ENCODE peak calls at places on chromosomes 2 and 18, in four cellular contexts. One of them, this sample, is unnamed.
A peak's percentile ranks its signal among the peaks of the same experiment; 100 is the strongest.

GRCh38 chr2:70121627-70122372 is 34.5 kb downstream of the PCBP1 start:
- DNase-seq in sigmoid colon: no peak
- DNase-seq in tibial nerve: no peak
- DNase-seq in stomach: no peak
- DNase-seq in this sample: no peak

GRCh38 chr2:239198221-239198620 is 202.6 kb downstream of the HDAC4 start:
- DNase-seq in stomach: no peak
- DNase-seq in tibial nerve: no peak
- DNase-seq in sigmoid colon: peak; percentile 64
- DNase-seq in this sample: no peak

GRCh38 chr2:158024288-158024898 is 77.3 kb upstream of the UPP2 start:
- DNase-seq in sigmoid colon: no peak
- DNase-seq in tibial nerve: peak; percentile 44
- DNase-seq in stomach: peak; percentile 54
- DNase-seq in this sample: no peak

GRCh38 chr18:2513616-2514015 is 57.7 kb downstream of the METTL4 start:
- DNase-seq in sigmoid colon: no peak
- DNase-seq in stomach: no peak
- DNase-seq in tibial nerve: no peak
- DNase-seq in this sample: no peak

GRCh38 chr18:22605736-22606135 is 188.0 kb upstream of the CTAGE1 start:
- DNase-seq in sigmoid colon: no peak
- DNase-seq in tibial nerve: no peak
- DNase-seq in stomach: no peak
- DNase-seq in this sample: no peak

GRCh38 chr2:120896904-120897303 is 161.2 kb downstream of the GLI2 start:
- DNase-seq in stomach: no peak
- DNase-seq in sigmoid colon: peak; percentile 53
- DNase-seq in tibial nerve: no peak
- DNase-seq in this sample: no peak

GRCh38 chr2:239675856-239676715 is 275.3 kb upstream of the HDAC4 start:
- DNase-seq in sigmoid colon: no peak
- DNase-seq in stomach: no peak
- DNase-seq in tibial nerve: no peak
- DNase-seq in this sample: no peak

GRCh38 chr2:121052507-121052906 is 232.5 kb downstream of the TFCP2L1 start:
- DNase-seq in stomach: no peak
- DNase-seq in sigmoid colon: no peak
- DNase-seq in tibial nerve: no peak
- DNase-seq in this sample: no peak

GRCh38 chr18:59141294-59142068 is 1.8 kb downstream of the SEC11C start:
- DNase-seq in sigmoid colon: no peak
- DNase-seq in stomach: no peak
- DNase-seq in tibial nerve: no peak
- DNase-seq in this sample: no peak

GRCh38 chr2:102891261-102891660 is 129.4 kb downstream of the TMEM182 start:
- DNase-seq in tibial nerve: no peak
- DNase-seq in stomach: no peak
- DNase-seq in sigmoid colon: no peak
- DNase-seq in this sample: no peak

GRCh38 chr18:21672868-21673267 is 31.7 kb downstream of the ABHD3 start:
- DNase-seq in sigmoid colon: no peak
- DNase-seq in tibial nerve: no peak
- DNase-seq in stomach: peak; percentile 62
- DNase-seq in this sample: peak; percentile 37

GRCh38 chr18:24018299-24018910 is 3.9 kb downstream of the TTC39C start:
- DNase-seq in tibial nerve: no peak
- DNase-seq in stomach: no peak
- DNase-seq in sigmoid colon: no peak
- DNase-seq in this sample: no peak

GRCh38 chr2:160278101-160278888 is 78.2 kb upstream of the ITGB6 start:
- DNase-seq in tibial nerve: no peak
- DNase-seq in sigmoid colon: no peak
- DNase-seq in stomach: no peak
- DNase-seq in this sample: no peak

GRCh38 chr2:214781226-214781625 is 28.3 kb downstream of the BARD1 start:
- DNase-seq in sigmoid colon: no peak
- DNase-seq in stomach: no peak
- DNase-seq in tibial nerve: no peak
- DNase-seq in this sample: no peak

GRCh38 chr2:196900843-196901242 is 25.7 kb downstream of the PGAP1 start:
- DNase-seq in stomach: no peak
- DNase-seq in sigmoid colon: no peak
- DNase-seq in tibial nerve: no peak
- DNase-seq in this sample: no peak

GRCh38 chr2:224449212-224450147 is 47.6 kb upstream of the FAM124B start:
- DNase-seq in tibial nerve: peak; percentile 21
- DNase-seq in sigmoid colon: no peak
- DNase-seq in stomach: no peak
- DNase-seq in this sample: no peak

GRCh38 chr2:240583774-240584173 is 2.8 kb upstream of the CAPN10 start:
- DNase-seq in tibial nerve: no peak
- DNase-seq in stomach: no peak
- DNase-seq in sigmoid colon: no peak
- DNase-seq in this sample: no peak

GRCh38 chr18:11810379-11810778 is 40.8 kb upstream of the CHMP1B start:
- DNase-seq in sigmoid colon: no peak
- DNase-seq in stomach: no peak
- DNase-seq in tibial nerve: no peak
- DNase-seq in this sample: no peak
- H3K27ac ChIP-seq in sigmoid colon: no peak overlapping the region
- H3K27ac ChIP-seq in stomach: no peak overlapping the region
- H3K27ac ChIP-seq in tibial nerve: no peak overlapping the region
- H3K27ac ChIP-seq in this sample: no peak overlapping the region

GRCh38 chr2:231781798-231782726 is 980 bp upstream of the PDE6D start:
- DNase-seq in tibial nerve: peak; percentile 10
- DNase-seq in stomach: no peak
- DNase-seq in sigmoid colon: no peak
- DNase-seq in this sample: peak; percentile 16

GRCh38 chr2:231785413-231785812 is 832 bp upstream of the COPS7B start:
- DNase-seq in stomach: no peak
- DNase-seq in tibial nerve: no peak
- DNase-seq in sigmoid colon: no peak
- DNase-seq in this sample: no peak

GRCh38 chr2:231785822-231786176 is 446 bp upstream of the COPS7B start:
- DNase-seq in tibial nerve: no peak
- DNase-seq in sigmoid colon: no peak
- DNase-seq in stomach: no peak
- DNase-seq in this sample: no peak

GRCh38 chr2:231780123-231780908 is 766 bp downstream of the PDE6D start:
- DNase-seq in sigmoid colon: peak; percentile 64
- DNase-seq in stomach: no peak
- DNase-seq in tibial nerve: no peak
- DNase-seq in this sample: peak; percentile 27

DNA sequence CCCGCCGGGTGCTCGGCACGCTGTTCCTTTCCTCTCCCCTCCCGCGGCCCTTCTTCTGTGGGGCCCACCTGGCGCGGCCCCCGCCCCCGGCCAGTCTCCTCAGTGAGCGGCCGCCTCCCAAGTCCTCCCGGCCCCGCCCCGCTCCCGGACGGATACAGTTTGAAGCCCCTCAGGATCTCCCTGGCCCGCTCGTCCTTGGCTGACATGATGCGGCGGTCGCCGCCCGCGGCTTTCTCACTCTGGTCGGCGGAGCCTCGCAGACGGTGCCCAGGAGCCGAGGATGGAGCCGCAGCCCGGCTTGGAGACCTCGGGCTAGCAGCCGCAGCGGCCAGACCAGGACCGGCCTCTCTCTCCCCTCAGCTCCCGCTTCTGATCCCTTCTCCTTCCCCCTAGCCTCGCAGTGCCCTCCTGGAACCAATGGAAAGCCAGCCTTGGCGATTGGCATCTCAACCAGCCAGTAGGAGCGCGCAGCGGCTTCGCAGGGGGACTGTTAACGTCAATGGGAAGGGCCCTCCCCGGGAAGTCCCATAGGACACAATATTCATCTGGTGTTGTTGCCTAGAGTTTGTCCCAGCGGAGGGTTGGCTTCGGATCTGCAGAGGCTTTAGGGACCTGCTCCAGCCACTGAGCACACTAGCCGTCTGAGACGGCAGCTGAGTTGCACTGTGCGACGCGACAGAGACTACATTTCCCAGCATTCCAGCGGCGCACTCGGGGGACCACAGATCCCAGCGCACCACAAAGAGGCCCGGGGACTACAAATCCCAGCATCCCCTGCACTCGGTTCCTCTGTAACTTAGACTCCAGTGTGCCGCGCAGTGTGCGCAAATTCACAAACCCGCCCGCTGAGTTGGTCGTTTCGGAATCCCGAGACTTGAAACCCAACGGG is at the start of gene PDE6D:
- DNase-seq in stomach: peak; percentile 99
- DNase-seq in tibial nerve: peak; percentile 99
- DNase-seq in sigmoid colon: peak; percentile 99
- DNase-seq in this sample: peak; percentile 98
- TF ChIP-seq POLR2A in stomach: peak; percentile 72
- TF ChIP-seq POLR2A in tibial nerve: peak; percentile 73
- TF ChIP-seq POLR2A in sigmoid colon: peak; percentile 82
- TF ChIP-seq POLR2A in this sample: peak; percentile 96

DNA sequence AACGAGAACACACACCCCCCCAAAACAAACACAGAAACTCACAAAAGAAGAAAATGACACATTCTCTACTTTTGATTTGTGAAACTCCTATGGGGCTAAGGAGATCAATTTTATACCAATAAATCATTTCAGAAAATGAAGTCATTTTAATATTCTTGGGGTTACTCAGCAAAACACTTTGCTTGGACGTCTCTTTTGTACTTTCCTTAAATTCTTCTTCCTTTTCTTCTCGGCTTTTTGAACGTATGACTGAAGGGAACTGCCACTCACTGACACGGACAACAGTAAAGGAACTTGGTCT is 205.2 kb downstream of the TGIF1 start:
- DNase-seq in stomach: no peak
- DNase-seq in tibial nerve: no peak
- DNase-seq in sigmoid colon: no peak
- DNase-seq in this sample: no peak
- H3K27ac ChIP-seq in stomach: no peak overlapping the region
- H3K27ac ChIP-seq in tibial nerve: no peak overlapping the region
- H3K27ac ChIP-seq in sigmoid colon: no peak overlapping the region
- H3K27ac ChIP-seq in this sample: peak overlapping the region; percentile 71

DNA sequence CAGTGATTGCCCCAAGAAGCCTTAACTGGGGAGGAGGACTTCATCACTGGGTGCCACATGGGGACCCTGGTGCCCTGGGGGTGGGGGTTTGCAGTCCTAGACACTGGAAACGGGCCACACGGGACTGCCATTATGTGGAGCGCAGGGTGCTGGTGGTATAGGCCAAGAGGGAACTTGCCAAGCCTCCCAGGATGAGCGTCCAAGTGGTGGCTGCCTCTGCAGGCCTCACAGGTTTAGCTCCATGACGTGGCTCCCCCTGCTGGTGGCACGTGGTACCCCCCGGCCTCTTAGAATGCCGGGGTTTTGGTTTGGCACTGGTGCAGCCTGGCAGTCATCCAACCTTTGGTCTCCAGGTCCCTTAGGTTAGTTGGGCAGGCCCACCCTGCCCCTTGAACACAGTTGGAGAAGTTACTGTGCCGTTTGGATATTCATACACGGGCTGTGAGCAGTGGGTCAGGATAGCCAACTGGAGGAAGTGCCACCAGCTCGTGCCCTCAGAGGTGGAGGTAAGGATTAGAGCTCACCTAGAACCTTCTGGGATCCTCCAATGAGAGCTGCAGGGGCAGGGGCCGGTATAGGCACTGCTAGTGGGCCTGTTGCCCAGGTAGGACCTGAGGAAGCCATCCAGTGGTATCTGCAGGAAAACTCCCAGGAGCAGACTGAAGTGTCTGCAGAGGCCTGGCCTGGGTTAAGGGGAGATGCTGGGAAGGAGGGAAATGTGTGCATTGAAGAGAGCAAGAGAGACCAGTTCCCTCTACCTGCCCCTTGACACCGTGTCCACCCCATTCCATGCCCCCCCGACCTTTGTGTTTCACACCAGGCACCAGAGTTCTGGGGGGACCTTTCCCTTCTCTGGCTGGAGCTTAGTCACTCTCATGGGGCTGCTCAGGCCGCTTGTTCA is 5.7 kb downstream of the PTMA start:
- DNase-seq in sigmoid colon: peak; percentile 96
- DNase-seq in stomach: peak; percentile 94
- DNase-seq in tibial nerve: peak; percentile 93
- DNase-seq in this sample: peak; percentile 87
- TF ChIP-seq POLR2A in sigmoid colon: no peak
- TF ChIP-seq POLR2A in stomach: no peak
- TF ChIP-seq POLR2A in tibial nerve: no peak
- TF ChIP-seq POLR2A in this sample: peak; percentile 36

This sample was measured in heart left ventricle.